ENCODE peak calls at places on chromosomes 3 and 15, in six cellular contexts. F, A, N, H, G and K are unnamed samples.

GRCh38 chr3:44555753-44556152 is 760 bp downstream of the ZKSCAN7 start:
- DNase-seq in F (no peak), A (no peak), N (peak), H (no peak), G (no peak), K (no peak)

GRCh38 chr3:157274644-157275137 is 114.7 kb upstream of the CCNL1 start:
- DNase-seq in F (no peak), A (no peak), N (no peak), H (no peak), G (no peak), K (no peak)

GRCh38 chr3:4809970-4810369 is 169.3 kb upstream of the BHLHE40 start:
- DNase-seq in F (no peak), A (no peak), N (no peak), H (no peak), G (no peak), K (no peak)

GRCh38 chr3:161854232-161854771 is 357.7 kb downstream of the OTOL1 start:
- DNase-seq in F (no peak), A (no peak), N (peak), H (no peak), G (peak), K (peak)

GRCh38 chr3:49930922-49931321 is 1.3 kb upstream of the MON1A start:
- DNase-seq in F (no peak), A (no peak), N (peak), H (no peak), G (peak), K (peak)

GRCh38 chr3:94619643-94620042 is 556.8 kb downstream of the NSUN3 start:
- DNase-seq in F (no peak), A (no peak), N (no peak), H (no peak), G (no peak), K (no peak)

GRCh38 chr3:179088306-179088705 is 16.7 kb upstream of the ZMAT3 start:
- DNase-seq in F (no peak), A (no peak), N (no peak), H (peak), G (peak), K (peak)

GRCh38 chr3:98726084-98726483 is 37.1 kb upstream of the ST3GAL6 start:
- DNase-seq in F (peak), A (no peak), N (no peak), H (no peak), G (no peak), K (no peak)

GRCh38 chr15:27679621-27680521 is 419.2 kb downstream of the OCA2 start:
- DNase-seq in F (no peak), A (no peak), N (no peak), H (no peak), G (no peak), K (no peak)

GRCh38 chr3:126264952-126265351 is 84.6 kb upstream of the ALDH1L1 start:
- DNase-seq in F (no peak), A (no peak), N (no peak), H (no peak), G (no peak), K (no peak)

GRCh38 chr3:179189764-179190163 is 41.6 kb downstream of the PIK3CA start:
- DNase-seq in F (peak), A (no peak), N (no peak), H (no peak), G (no peak), K (no peak)

GRCh38 chr3:77530870-77531269 is 491.0 kb downstream of the ROBO2 start:
- DNase-seq in F (no peak), A (no peak), N (no peak), H (no peak), G (no peak), K (no peak)

GRCh38 chr3:105526349-105527111 is 159.8 kb downstream of the ALCAM start:
- DNase-seq in F (no peak), A (no peak), N (no peak), H (no peak), G (no peak), K (no peak)

GRCh38 chr15:94416829-94417228 is 185.5 kb downstream of the MCTP2 start:
- DNase-seq in F (no peak), A (no peak), N (no peak), H (no peak), G (no peak), K (no peak)

GRCh38 chr15:52805351-52806283 is 15.5 kb upstream of the ONECUT1 start:
- DNase-seq in F (no peak), A (no peak), N (no peak), H (no peak), G (no peak), K (no peak)

GRCh38 chr3:135271562-135272290 is 476.7 kb downstream of the EPHB1 start:
- DNase-seq in F (no peak), A (no peak), N (no peak), H (no peak), G (no peak), K (no peak)

GRCh38 chr15:51672913-51673857 is 8.1 kb upstream of the SCG3 start:
- DNase-seq in F (no peak), A (no peak), N (no peak), H (no peak), G (no peak), K (no peak)

GRCh38 chr15:78925956-78926743 is 18.7 kb downstream of the CTSH start:
- DNase-seq in F (no peak), A (no peak), N (no peak), H (no peak), G (no peak), K (no peak)
- TF ChIP-seq MYC in F (no peak), A (no peak), N (no peak), H (no peak), G (no peak), K (no peak)

DNA sequence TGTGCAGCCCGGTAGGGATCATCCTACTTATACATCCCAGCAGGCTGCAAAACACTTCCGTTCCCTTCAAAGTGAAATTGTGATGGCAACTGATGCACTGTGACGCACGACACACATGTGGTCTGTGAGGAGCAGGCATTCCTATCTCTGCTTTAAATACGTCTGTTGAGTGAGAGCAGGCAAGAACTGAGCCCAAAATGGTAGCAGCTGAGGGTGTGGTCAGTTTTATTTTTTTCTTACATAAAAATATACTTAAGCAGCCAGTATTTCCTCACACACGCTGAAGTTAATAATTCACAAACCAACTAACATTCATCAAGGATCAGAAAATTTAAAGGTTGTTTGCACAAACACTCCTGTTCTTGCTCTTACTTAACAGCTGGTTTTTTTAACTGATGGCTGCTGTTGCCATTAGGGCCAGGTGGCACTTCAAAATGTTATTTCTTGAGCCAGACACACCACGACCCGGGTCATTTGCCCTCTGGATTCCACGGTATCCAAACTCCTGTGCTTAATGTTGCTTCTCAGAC is 23.9 kb downstream of the LRIG1 start:
- DNase-seq in F (no peak), A (no peak), N (peak), H (no peak), G (no peak), K (no peak)
- TF ChIP-seq MYC in F (no peak), A (no peak), N (no peak), H (no peak), G (no peak), K (no peak)

GRCh38 chr3:71647751-71648150 is 64.2 kb upstream of the FOXP1 start:
- DNase-seq in F (no peak), A (no peak), N (no peak), H (no peak), G (no peak), K (no peak)
- TF ChIP-seq MYC in F (no peak), A (no peak), N (no peak), H (no peak), G (no peak), K (no peak)

GRCh38 chr3:8443829-8444791 is 57.5 kb upstream of the LMCD1 start:
- DNase-seq in F (peak), A (no peak), N (peak), H (peak), G (no peak), K (no peak)
- TF ChIP-seq MYC in F (no peak), A (no peak), N (peak), H (peak), G (no peak), K (no peak)

GRCh38 chr3:14323401-14324223 is 78.8 kb upstream of the SLC6A6 start:
- DNase-seq in F (peak), A (no peak), N (no peak), H (no peak), G (no peak), K (no peak)
- TF ChIP-seq MYC in F (no peak), A (no peak), N (no peak), H (no peak), G (no peak), K (no peak)

GRCh38 chr15:25133804-25134203 is 179.0 kb downstream of the SNRPN start:
- DNase-seq in F (no peak), A (no peak), N (no peak), H (no peak), G (no peak), K (no peak)

GRCh38 chr15:25137013-25137412 is 182.2 kb downstream of the SNRPN start:
- DNase-seq in F (no peak), A (no peak), N (no peak), H (no peak), G (no peak), K (no peak)

GRCh38 chr15:25134546-25134945 is 179.8 kb downstream of the SNRPN start:
- DNase-seq in F (peak), A (no peak), N (peak), H (no peak), G (no peak), K (peak)

DNA sequence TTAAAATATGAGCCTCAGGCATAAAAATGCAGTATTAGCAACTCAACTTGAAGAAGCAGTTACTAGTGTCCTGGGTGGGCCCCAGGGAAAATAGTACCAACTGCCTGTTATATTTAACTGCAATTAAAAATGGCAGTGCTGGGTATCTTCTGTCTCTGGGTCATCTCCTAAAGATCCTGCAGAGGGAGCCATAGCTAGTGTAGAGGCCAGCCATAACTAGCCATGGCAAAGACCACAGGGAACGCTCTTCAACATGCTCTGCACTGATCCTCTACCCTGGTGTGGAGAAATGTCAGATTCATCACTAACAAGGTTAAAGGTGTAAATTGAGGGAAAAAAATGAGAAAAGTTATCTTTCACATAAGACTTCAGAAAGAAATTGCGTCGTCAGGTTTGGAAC is 181.3 kb downstream of the SNRPN start:
- DNase-seq in F (peak), A (no peak), N (peak), H (no peak), G (peak), K (peak)
- TF ChIP-seq MYC in F (no peak), A (no peak), N (no peak), H (no peak), G (no peak), K (no peak)

GRCh38 chr15:80242802-80243201 is 9.2 kb downstream of the CTXND1 start:
- DNase-seq in F (no peak), A (no peak), N (no peak), H (no peak), G (no peak), K (no peak)

GRCh38 chr15:80241508-80241907 is 10.5 kb downstream of the CTXND1 start:
- DNase-seq in F (no peak), A (no peak), N (no peak), H (no peak), G (no peak), K (no peak)

GRCh38 chr15:80246425-80246894 is 5.6 kb downstream of the CTXND1 start:
- DNase-seq in F (no peak), A (no peak), N (peak), H (no peak), G (no peak), K (no peak)

GRCh38 chr15:80240261-80240660 is 11.8 kb downstream of the CTXND1 start:
- DNase-seq in F (no peak), A (no peak), N (no peak), H (no peak), G (no peak), K (no peak)

GRCh38 chr15:80242132-80242769 is 9.8 kb downstream of the CTXND1 start:
- DNase-seq in F (peak), A (no peak), N (peak), H (peak), G (peak), K (peak)
- TF ChIP-seq MYC in F (no peak), A (no peak), N (no peak), H (no peak), G (no peak), K (no peak)

GRCh38 chr3:8420613-8421012 is 81.0 kb upstream of the LMCD1 start:
- DNase-seq in F (no peak), A (no peak), N (no peak), H (no peak), G (no peak), K (no peak)

GRCh38 chr3:8424281-8424680 is 77.3 kb upstream of the LMCD1 start:
- DNase-seq in F (no peak), A (no peak), N (no peak), H (no peak), G (no peak), K (no peak)

GRCh38 chr3:8423307-8423706 is 78.3 kb upstream of the LMCD1 start:
- DNase-seq in F (no peak), A (no peak), N (no peak), H (no peak), G (no peak), K (no peak)

GRCh38 chr3:8421711-8422110 is 79.9 kb upstream of the LMCD1 start:
- DNase-seq in F (no peak), A (no peak), N (no peak), H (no peak), G (no peak), K (no peak)

DNA sequence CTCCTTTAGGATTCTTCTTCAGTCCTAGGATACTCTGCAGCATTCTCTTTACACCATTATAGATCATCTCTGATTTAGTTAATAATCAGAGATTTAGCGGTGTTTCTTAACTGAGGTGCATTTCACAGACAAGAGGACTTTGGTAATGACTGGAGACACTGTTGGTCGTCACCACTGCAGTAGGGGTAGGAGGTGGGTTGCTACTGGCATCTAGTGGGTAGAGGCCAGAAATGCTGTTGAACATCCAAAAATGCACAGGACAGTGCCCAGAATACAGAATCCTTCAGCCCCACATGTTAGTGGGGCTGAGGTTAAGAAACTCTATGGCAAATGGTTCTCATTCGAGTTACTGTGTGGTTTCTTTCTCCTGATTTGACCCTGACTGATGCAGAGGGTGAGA is 80.4 kb upstream of the LMCD1 start:
- DNase-seq in F (no peak), A (no peak), N (no peak), H (no peak), G (no peak), K (peak)
- TF ChIP-seq MYC in F (no peak), A (no peak), N (no peak), H (no peak), G (no peak), K (no peak)